ENCODE peak calls at places on chromosomes 16 and 17, in four cellular contexts. Z is colonic mucosa, S is body of pancreas, U is GM12865. B is an unnamed sample.

GRCh38 chr16:14334366-14335105 is 263.4 kb downstream of the MRTFB start:
- DNase-seq in Z (no peak), S (no peak), U (no peak), B (no peak)

GRCh38 chr17:57528084-57528451 is 217.0 kb downstream of the CCDC182 start:
- DNase-seq in U (no peak), Z (no peak), S (no peak), B (no peak)

GRCh38 chr17:81519284-81520020 is 6.9 kb upstream of the ACTG1 start:
- DNase-seq in U (peak), S (peak), Z (peak), B (no peak)

GRCh38 chr16:27529962-27530361 is 19.8 kb downstream of the GTF3C1 start:
- DNase-seq in U (no peak), S (no peak), Z (no peak), B (no peak)

GRCh38 chr17:57888311-57889216 is 38.7 kb upstream of the MRPS23 start:
- DNase-seq in Z (no peak), U (no peak), S (no peak), B (no peak)

GRCh38 chr16:50696575-50697420 is 3.4 kb downstream of the NOD2 start:
- DNase-seq in S (peak), Z (peak), U (peak), B (peak)

GRCh38 chr16:31130899-31131298 is 4.6 kb downstream of the PRSS8 start:
- DNase-seq in Z (peak), S (peak), U (no peak), B (no peak)

GRCh38 chr17:73228748-73229236 is 32.9 kb downstream of the CPSF4L start:
- DNase-seq in S (peak), U (peak), Z (peak), B (peak)

GRCh38 chr16:8905795-8906591 is 23.8 kb downstream of the LITAFD start:
- DNase-seq in S (no peak), U (no peak), Z (no peak), B (no peak)

DNA sequence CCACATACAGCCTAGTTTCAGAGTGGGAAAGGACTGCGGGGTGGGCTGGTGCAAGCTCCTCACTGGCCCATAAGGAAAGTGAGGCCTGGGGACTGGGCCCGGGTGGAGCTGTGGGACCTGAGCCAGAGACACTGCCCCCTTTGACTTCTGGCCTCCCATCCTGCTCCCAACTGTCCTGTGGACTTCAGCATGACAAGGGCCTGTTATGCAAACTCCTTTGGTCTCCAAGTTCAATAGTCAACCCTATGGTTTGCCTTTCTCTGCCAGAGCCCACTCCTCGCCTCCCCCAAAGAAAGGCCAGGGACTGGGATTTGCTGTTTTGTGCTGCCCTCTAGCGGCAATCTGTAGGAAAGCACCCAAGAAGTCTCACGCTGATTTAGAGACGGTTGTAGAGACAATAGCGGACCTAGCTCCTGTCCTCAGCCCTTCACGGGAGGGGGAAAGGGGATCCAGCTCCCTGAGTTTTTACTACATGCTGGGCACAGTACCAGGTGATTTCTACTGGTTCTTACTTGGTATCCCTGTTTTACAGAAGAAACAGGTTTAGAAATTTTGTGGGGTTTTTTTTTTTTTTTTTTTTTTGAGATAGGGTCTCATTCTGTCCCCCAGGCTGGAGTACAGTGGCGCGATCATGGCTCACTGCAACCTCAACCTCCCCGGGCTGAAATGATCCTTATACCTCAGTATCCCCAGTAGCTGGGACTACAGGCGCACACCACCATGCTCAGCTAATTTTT is 1.2 kb upstream of the TLCD3B start:
- DNase-seq in Z (peak), S (peak), U (peak), B (no peak)
- TF ChIP-seq CTCF in Z (peak), S (peak), U (peak), B (no peak)

DNA sequence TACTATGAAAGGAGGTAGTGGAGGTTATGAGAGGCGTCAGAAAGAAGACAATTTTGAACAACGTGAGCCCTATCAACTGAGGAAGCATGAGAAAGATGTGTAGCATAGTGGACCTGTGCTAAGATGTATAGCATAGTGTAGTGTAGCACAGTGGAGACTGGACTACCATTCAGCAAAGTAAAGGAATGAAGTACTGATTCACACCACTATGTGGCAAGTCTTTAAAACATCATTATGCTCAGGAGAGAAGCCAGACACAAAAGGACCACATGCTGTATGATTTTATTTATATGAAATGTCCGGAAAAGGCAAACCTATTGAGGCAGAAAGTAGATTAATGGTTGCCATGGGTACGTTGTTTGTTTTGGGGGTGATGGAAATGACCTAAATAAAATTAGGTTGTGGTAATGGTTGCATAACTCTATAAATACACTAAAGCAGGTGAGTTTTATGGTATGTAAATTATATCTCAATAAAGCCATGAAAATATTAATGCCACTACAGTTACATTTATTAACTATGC is 20.4 kb upstream of the XYLT1 start:
- DNase-seq in Z (no peak), S (no peak), U (no peak), B (no peak)
- TF ChIP-seq CTCF in Z (no peak), S (no peak), U (no peak), B (no peak)

GRCh38 chr17:68125471-68125870 is 89.9 kb downstream of the KPNA2 start:
- DNase-seq in S (no peak), U (no peak), Z (no peak), B (no peak)
- TF ChIP-seq CTCF in S (no peak), U (no peak), Z (no peak), B (no peak)

DNA sequence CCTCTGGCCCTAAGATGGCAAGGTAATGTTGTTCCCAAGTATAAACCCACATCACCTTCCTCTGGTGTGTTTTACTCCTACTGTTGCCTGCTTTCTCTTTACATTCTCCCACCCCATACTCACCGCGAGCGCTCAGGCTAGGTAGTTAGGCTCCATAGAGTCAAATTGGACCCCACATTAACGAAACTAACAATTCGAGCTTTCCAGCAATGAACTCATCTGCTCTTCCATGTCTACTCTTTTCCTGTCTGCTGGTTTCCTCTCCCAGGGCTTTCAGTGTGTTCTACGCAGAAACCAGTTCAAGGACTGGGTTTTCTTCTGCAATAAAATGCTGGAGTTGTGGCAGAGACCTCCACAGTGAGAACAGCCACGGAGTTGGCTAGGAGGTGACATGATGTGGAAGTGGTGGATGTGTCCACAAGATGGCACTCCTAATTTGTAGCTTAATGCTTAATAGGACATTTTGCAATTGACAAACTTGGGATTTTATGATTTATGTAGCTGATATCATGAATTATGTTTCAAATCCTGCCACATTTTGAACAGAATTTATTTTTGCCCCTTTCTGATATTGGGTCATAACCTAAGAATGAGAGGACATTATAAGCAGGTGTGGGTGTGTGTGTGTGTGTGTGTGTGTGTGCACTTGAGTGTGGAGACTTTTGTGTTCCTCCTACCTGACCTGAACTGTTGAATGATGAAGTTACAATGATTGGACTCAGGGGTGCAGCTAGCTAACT is 2.2 kb upstream of the UQCRC2 start:
- DNase-seq in U (peak), Z (peak), S (no peak), B (no peak)
- TF ChIP-seq CTCF in U (peak), Z (no peak), S (peak), B (no peak)

GRCh38 chr16:1107731-1108130 is 11.7 kb upstream of the C1QTNF8 start:
- DNase-seq in S (no peak), Z (no peak), U (no peak), B (no peak)
- TF ChIP-seq CTCF in S (no peak), Z (no peak), U (no peak), B (no peak)

GRCh38 chr17:65917560-65917959 is 274.4 kb downstream of the CEP112 start:
- DNase-seq in S (no peak), U (no peak), Z (no peak), B (no peak)

GRCh38 chr17:65916425-65916824 is 275.5 kb downstream of the CEP112 start:
- DNase-seq in Z (no peak), U (no peak), S (no peak), B (no peak)

GRCh38 chr17:65918450-65918849 is 273.5 kb downstream of the CEP112 start:
- DNase-seq in Z (no peak), S (no peak), U (no peak), B (no peak)

GRCh38 chr17:65920996-65921395 is 270.9 kb downstream of the CEP112 start:
- DNase-seq in U (no peak), Z (no peak), S (no peak), B (no peak)

DNA sequence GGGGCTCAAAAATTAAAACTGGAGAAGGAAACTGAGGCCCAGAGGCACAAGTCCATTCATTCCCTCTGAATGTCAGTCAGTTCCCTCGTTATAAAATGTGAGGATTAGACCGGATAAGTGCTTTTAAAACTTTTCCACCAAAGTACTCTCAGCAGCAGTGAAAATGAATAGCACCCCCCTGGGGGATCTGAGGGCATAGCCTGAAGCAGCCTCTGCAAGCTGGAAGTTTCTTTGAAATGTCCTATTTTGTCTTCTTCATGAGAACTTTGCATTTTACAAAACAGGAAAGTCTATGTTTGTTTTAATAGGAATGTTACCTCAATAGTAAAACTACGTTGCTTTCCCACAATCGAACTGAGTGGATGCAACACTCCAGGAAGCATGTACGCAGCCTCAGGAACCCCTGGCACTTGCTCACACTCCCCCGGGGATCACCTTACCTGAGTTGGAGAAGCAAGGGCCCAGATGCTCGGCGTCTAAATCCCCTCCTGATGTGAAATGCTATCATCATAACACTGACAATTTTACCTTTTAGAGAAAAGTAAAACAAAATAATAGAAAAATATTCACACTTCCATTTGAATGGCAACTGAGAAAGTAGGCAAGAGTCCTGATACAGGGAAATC is 272.9 kb downstream of the CEP112 start:
- DNase-seq in U (no peak), S (no peak), Z (no peak), B (no peak)
- TF ChIP-seq CTCF in U (no peak), S (peak), Z (no peak), B (no peak)

GRCh38 chr16:4855371-4855770 is 8.1 kb downstream of the UBN1 start:
- DNase-seq in U (no peak), Z (no peak), S (no peak), B (no peak)

GRCh38 chr16:4850211-4850610 is 2.9 kb downstream of the UBN1 start:
- DNase-seq in U (no peak), S (no peak), Z (no peak), B (no peak)

GRCh38 chr16:4847774-4848587 is 700 bp downstream of the UBN1 start:
- DNase-seq in Z (peak), S (peak), U (no peak), B (peak)

GRCh38 chr16:4855804-4856203 is 8.5 kb downstream of the UBN1 start:
- DNase-seq in S (no peak), Z (no peak), U (no peak), B (no peak)

DNA sequence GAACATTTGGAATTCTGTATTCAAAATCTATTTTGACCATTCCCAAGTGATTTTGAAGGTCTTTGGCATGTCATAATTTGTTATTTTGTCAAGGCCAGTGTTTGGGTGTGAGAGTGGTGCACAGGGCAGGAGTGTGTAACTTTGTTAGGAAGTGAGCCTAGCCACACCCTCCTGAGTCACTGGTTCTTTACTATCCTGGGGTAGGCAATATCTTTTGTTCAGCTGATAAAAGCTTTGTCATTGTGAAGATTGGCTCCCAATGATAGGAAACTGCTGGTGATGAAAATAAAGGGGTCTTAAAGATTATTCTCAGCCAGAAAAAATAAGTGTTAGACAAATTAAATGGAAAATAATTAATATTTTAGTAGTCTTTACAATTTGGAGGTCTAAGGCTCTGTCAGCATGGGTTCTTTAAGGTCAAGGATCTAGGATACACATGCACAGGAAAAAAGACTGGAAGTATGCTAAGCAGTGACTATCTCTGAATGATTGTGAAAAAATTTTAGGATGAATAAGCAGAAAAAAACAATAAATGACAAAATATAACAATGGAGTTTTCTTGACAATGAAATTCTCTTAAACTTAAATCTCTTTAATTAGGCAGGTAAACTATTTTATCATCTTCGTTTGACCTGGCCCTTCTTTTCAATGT is 5.1 kb downstream of the UBN1 start:
- DNase-seq in Z (peak), S (no peak), U (no peak), B (no peak)
- TF ChIP-seq CTCF in Z (no peak), S (no peak), U (no peak), B (no peak)